ENCODE peak calls at places on chromosomes 7 and 10, in five cellular contexts. U, L, M, R and J are unnamed samples.

GRCh38 chr7:2880882-2881281 is 36.8 kb upstream of the GNA12 start:
- DNase-seq in U (no peak), L (no peak), M (no peak), R (no peak), J (no peak)

GRCh38 chr7:149821191-149822148 is 16.7 kb upstream of the ZNF862 start:
- DNase-seq in U (no peak), L (no peak), M (no peak), R (no peak), J (no peak)

GRCh38 chr10:124743188-124744046 is 761 bp downstream of the FAM53B start:
- DNase-seq in U (no peak), L (peak; percentile 50), M (peak; percentile 44), R (no peak), J (no peak)

GRCh38 chr7:44162179-44162578 is 21.0 kb upstream of the MYL7 start:
- DNase-seq in U (no peak), L (no peak), M (no peak), R (no peak), J (no peak)

GRCh38 chr7:130883928-130884327 is 149.9 kb upstream of the KLF14 start:
- DNase-seq in U (no peak), L (no peak), M (no peak), R (no peak), J (no peak)

GRCh38 chr7:100886142-100886935 is 3.2 kb downstream of the UFSP1 start:
- DNase-seq in U (no peak), L (no peak), M (no peak), R (no peak), J (peak; percentile 69)

GRCh38 chr7:117320523-117320922 is 2.3 kb downstream of the WNT2 start:
- DNase-seq in U (no peak), L (no peak), M (no peak), R (no peak), J (no peak)

GRCh38 chr7:25722856-25723255 is 429.1 kb upstream of the NFE2L3 start:
- DNase-seq in U (no peak), L (peak; percentile 55), M (peak; percentile 12), R (no peak), J (peak; percentile 57)

GRCh38 chr7:12642539-12642938 is 44.9 kb upstream of the ARL4A start:
- DNase-seq in U (no peak), L (no peak), M (no peak), R (no peak), J (no peak)

GRCh38 chr7:146096994-146097393 is 19.6 kb upstream of the CNTNAP2 start:
- DNase-seq in U (no peak), L (no peak), M (no peak), R (no peak), J (no peak)

GRCh38 chr7:144738708-144739314 is 97.0 kb downstream of the TPK1 start:
- DNase-seq in U (peak; percentile 59), L (peak; percentile 7), M (peak; percentile 15), R (no peak), J (peak; percentile 3)

GRCh38 chr10:123847686-123848432 is 43.7 kb downstream of the CPXM2 start:
- DNase-seq in U (peak; percentile 76), L (no peak), M (no peak), R (no peak), J (no peak)

GRCh38 chr7:107035446-107035845 is 9.1 kb upstream of the PRKAR2B start:
- DNase-seq in U (peak; percentile 37), L (no peak), M (peak; percentile 90), R (no peak), J (no peak)

GRCh38 chr7:55050286-55050685 is 31.5 kb downstream of the EGFR start:
- DNase-seq in U (peak; percentile 51), L (no peak), M (no peak), R (no peak), J (no peak)

GRCh38 chr10:95187617-95188016 is 6.4 kb upstream of the ACSM6 start:
- DNase-seq in U (no peak), L (no peak), M (no peak), R (no peak), J (no peak)

GRCh38 chr7:108001759-108002725 is 919 bp downstream of the LAMB1 start:
- DNase-seq in U (peak; percentile 53), L (no peak), M (peak; percentile 34), R (no peak), J (no peak)

GRCh38 chr7:53811555-53812079 is 730.6 kb upstream of the VSTM2A start:
- DNase-seq in U (no peak), L (no peak), M (no peak), R (no peak), J (no peak)

GRCh38 chr7:43785425-43785824 is 26.9 kb downstream of the BLVRA start:
- DNase-seq in U (peak; percentile 97), L (no peak), M (peak; percentile 94), R (no peak), J (no peak)

GRCh38 chr10:94358480-94358879 is 4.3 kb downstream of the NOC3L start:
- DNase-seq in U (peak; percentile 88), L (no peak), M (peak; percentile 96), R (no peak), J (no peak)

GRCh38 chr10:71406878-71407277 is 10.2 kb downstream of the CDH23 start:
- DNase-seq in U (no peak), L (no peak), M (no peak), R (no peak), J (no peak)

GRCh38 chr7:155951554-155952158 is 139.4 kb upstream of the SHH start:
- DNase-seq in U (peak; percentile 52), L (no peak), M (peak; percentile 96), R (no peak), J (no peak)

GRCh38 chr10:128086003-128086863 is 40.0 kb downstream of the MKI67 start:
- DNase-seq in U (no peak), L (no peak), M (no peak), R (no peak), J (no peak)